ENCODE peak calls at places on chromosomes 13 and 19, in ten cellular contexts. K, Y, M, X, W, L, N, R, A and H are unnamed samples. For H3K9me3 and H3K4me1, the result is how much of the 10 kb centered on the place peaks cover.

GRCh38 chr13:77696006-77696862 is 1.3 kb upstream of the SLAIN1 start:
- DNase-seq in K (no peak), N (no peak), A (no peak), R (no peak), X (no peak), W (peak), Y (no peak), M (no peak), L (no peak), H (no peak)

GRCh38 chr19:51090471-51090870 is 7.8 kb upstream of the KLK14 start:
- DNase-seq in R (no peak), N (no peak), L (no peak), W (no peak), A (no peak), Y (no peak), X (no peak), K (no peak), M (no peak), H (no peak)

GRCh38 chr13:36795463-36795862 is 23.6 kb upstream of the RFXAP start:
- DNase-seq in A (no peak), M (no peak), L (no peak), W (no peak), X (peak), R (no peak), Y (no peak), N (no peak), K (no peak), H (no peak)

GRCh38 chr13:84524586-84524985 is 642.3 kb upstream of the SLITRK1 start:
- DNase-seq in X (no peak), N (no peak), R (no peak), A (no peak), M (no peak), W (no peak), L (no peak), Y (no peak), K (no peak), H (no peak)

GRCh38 chr19:38145627-38146026 is 78.4 kb downstream of the DPF1 start:
- DNase-seq in K (no peak), M (no peak), N (peak), A (no peak), L (no peak), Y (no peak), X (no peak), R (no peak), W (no peak), H (no peak)

GRCh38 chr13:21242236-21242635 is 65.8 kb downstream of the MRPL57 start:
- DNase-seq in W (peak), A (no peak), X (peak), Y (no peak), N (no peak), K (no peak), L (no peak), M (no peak), R (no peak), H (no peak)

GRCh38 chr19:23787106-23787505 is 28.4 kb upstream of the ZNF681 start:
- DNase-seq in K (no peak), X (no peak), A (no peak), Y (no peak), N (no peak), R (no peak), W (no peak), L (no peak), M (no peak), H (peak)

GRCh38 chr13:48818495-48818961 is 157.2 kb upstream of the FNDC3A start:
- DNase-seq in K (no peak), Y (no peak), X (no peak), M (peak), W (no peak), R (no peak), L (no peak), N (no peak), A (no peak), H (no peak)

GRCh38 chr13:50123002-50123401 is 107.8 kb downstream of the KCNRG start:
- DNase-seq in W (no peak), M (no peak), A (no peak), R (no peak), N (no peak), X (no peak), Y (no peak), K (no peak), L (no peak), H (no peak)

GRCh38 chr19:19750131-19750841 is 17.4 kb upstream of the ZNF14 start:
- DNase-seq in W (no peak), R (no peak), M (no peak), N (no peak), Y (no peak), K (no peak), A (peak), L (no peak), X (no peak), H (no peak)

GRCh38 chr13:91955546-91956355 is 557.3 kb downstream of the GPC5 start:
- DNase-seq in W (no peak), Y (no peak), X (no peak), L (no peak), M (no peak), K (no peak), R (no peak), A (no peak), N (no peak), H (no peak)

GRCh38 chr13:66033924-66034323 is 1196.2 kb downstream of the PCDH9 start:
- DNase-seq in N (no peak), W (no peak), X (no peak), R (no peak), K (no peak), L (no peak), Y (no peak), M (no peak), A (no peak), H (no peak)

GRCh38 chr13:32791545-32792172 is 205.4 kb downstream of the PDS5B start:
- DNase-seq in R (no peak), A (no peak), W (no peak), M (no peak), K (no peak), L (peak), X (no peak), N (no peak), Y (no peak), H (no peak)

GRCh38 chr13:23657056-23657455 is 86.8 kb downstream of the TNFRSF19 start:
- DNase-seq in K (no peak), A (no peak), W (peak), N (no peak), L (no peak), M (no peak), R (no peak), Y (no peak), X (no peak), H (no peak)

GRCh38 chr13:110758195-110758594 is 44.7 kb downstream of the ING1 start:
- DNase-seq in X (no peak), M (no peak), A (no peak), Y (no peak), N (no peak), K (no peak), R (no peak), L (no peak), W (no peak), H (no peak)

GRCh38 chr19:17794412-17794730 is 567 bp upstream of the B3GNT3 start:
- DNase-seq in W (no peak), K (no peak), A (no peak), N (no peak), Y (no peak), R (no peak), L (no peak), M (no peak), X (no peak), H (no peak)

GRCh38 chr13:107866007-107866665 is 349.2 kb downstream of the LIG4 start:
- DNase-seq in N (no peak), A (peak), Y (peak), M (no peak), L (no peak), X (peak), K (peak), W (peak), R (no peak), H (no peak)

GRCh38 chr19:40717325-40717879 is 490 bp downstream of the ITPKC start:
- DNase-seq in W (no peak), N (peak), M (peak), X (no peak), A (no peak), R (no peak), K (no peak), Y (peak), L (no peak), H (no peak)

GRCh38 chr19:40341601-40342482 is 6.4 kb downstream of the C19orf47 start:
- DNase-seq in X (no peak), Y (no peak), L (no peak), M (no peak), N (no peak), W (no peak), R (no peak), A (no peak), K (no peak), H (no peak)

DNA sequence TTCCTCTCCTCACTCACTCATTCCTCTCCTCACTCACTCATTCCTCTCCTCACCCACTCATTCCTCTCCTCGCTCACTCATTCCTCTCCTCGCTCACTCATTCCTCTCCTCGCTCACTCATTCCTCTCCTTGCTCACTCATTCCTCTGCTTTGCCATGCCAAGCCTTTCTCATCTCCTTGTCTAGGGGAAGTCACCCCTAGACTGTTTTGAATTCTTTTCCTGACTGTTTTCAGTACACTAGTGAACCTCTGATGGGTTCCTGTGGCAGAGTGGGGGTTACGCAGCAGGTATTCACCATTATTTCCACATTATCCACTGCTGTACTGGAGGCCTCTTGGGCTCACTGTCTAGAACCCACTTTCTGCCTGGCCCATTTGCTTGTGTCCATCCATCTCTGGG is 1.2 kb downstream of the CYP4F8 start:
- DNase-seq in K (no peak), Y (no peak), W (no peak), L (no peak), X (no peak), N (no peak), A (no peak), M (no peak), R (no peak), H (no peak)
- H3K9me3 ChIP-seq in K (under half), Y (under half), W (under half), L (under half), X (half or more), N (under half), A (under half), M (under half), R (under half), H (under half)

GRCh38 chr19:2230029-2230531 is 6.0 kb downstream of the PLEKHJ1 start:
- DNase-seq in K (no peak), N (no peak), L (no peak), M (no peak), R (no peak), A (peak), W (no peak), X (no peak), Y (no peak), H (no peak)
- H3K4me1 ChIP-seq in K (under half), N (under half), L (under half), M (half or more), R (under half), A (under half), W (under half), X (under half), Y (half or more), H (under half)

DNA sequence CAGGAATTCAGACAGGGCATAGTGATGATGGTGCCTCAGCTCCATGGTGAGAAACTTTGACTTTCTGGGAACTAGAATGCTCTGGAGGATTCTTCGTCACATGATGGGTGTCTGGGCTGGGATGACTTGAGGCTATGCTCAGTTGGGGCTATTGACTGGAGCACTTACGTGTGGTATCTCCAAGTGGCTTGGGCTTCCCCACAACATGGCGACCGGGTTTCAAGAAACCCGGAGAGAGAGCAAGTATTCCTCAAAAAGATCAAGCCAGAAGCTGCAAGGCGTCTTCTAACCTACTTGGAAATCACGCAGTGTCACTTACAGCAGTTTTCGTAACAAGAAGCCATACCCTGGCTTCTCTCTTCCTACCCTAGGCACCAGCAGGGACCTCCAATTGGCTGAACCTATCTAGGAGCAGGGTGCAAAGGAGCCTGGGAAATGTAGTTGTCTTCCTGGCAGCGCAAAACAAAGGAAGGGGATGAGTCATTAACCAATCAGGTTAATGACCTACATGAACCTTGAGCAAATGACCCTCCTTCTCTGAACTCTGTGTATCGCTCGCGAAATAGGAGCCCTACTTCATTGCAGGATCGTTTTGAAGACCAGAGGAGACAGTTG is 22.4 kb downstream of the VAV1 start:
- DNase-seq in L (no peak), N (no peak), K (no peak), M (no peak), R (no peak), Y (peak), A (no peak), W (no peak), X (no peak), H (no peak)
- TF ChIP-seq EP300 in L (no peak), N (no peak), K (no peak), M (no peak), R (no peak), Y (no peak), A (no peak), W (no peak), X (no peak), H (no peak)

DNA sequence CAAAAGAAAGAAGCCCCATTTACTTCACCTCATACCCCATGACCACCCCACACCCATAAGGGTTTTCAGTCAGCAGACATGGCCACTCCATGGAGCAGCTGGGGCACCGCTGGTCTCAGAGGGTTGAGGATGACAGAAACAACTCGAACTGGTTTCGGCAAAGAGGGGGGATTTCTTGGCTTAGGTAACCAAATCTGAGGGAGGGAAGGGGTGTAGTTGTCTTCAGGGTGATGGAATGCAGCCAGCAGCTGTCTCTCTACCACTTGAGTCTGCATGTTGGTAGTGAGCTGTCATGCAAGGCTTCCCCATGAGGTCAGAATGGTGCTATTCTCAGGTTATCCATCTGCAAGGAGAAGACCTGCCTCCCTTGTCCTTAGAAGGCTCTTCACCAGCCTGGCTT is 55.5 kb upstream of the PEG3 start:
- DNase-seq in L (no peak), M (no peak), X (no peak), N (no peak), Y (no peak), R (no peak), W (no peak), K (no peak), A (no peak), H (no peak)
- H3K9me3 ChIP-seq in L (under half), M (under half), X (half or more), N (under half), Y (under half), R (under half), W (under half), K (under half), A (under half), H (under half)

DNA sequence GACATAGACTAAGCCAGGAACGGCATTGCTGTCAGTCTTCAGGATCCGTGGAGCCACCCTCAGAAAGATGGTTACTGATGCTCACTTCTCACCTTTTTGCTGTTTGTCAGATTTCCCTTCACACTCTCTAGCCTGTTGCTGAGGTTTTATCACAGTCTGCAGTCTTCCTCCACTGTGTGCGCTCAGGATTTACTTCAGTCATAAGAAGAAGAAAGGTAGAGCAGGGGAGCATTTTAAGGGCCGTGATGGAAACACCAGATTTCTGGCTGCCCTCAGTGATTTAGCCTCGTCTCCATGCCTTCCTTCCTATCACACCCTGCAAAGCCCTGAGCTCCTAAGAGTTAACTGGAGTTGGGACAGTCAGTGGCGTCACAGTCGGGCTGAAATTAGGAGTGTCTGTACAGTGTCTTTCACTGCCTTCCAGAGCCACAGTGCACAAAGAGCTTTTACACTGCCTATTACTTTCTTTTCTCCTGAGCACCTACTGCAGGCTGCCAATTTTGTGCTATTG is 60.0 kb upstream of the GPR183 start:
- DNase-seq in R (no peak), K (no peak), A (no peak), M (peak), N (no peak), L (no peak), W (no peak), Y (no peak), X (peak), H (no peak)
- H3K4me1 ChIP-seq in R (under half), K (under half), A (under half), M (under half), N (under half), L (under half), W (under half), Y (under half), X (under half), H (under half)

DNA sequence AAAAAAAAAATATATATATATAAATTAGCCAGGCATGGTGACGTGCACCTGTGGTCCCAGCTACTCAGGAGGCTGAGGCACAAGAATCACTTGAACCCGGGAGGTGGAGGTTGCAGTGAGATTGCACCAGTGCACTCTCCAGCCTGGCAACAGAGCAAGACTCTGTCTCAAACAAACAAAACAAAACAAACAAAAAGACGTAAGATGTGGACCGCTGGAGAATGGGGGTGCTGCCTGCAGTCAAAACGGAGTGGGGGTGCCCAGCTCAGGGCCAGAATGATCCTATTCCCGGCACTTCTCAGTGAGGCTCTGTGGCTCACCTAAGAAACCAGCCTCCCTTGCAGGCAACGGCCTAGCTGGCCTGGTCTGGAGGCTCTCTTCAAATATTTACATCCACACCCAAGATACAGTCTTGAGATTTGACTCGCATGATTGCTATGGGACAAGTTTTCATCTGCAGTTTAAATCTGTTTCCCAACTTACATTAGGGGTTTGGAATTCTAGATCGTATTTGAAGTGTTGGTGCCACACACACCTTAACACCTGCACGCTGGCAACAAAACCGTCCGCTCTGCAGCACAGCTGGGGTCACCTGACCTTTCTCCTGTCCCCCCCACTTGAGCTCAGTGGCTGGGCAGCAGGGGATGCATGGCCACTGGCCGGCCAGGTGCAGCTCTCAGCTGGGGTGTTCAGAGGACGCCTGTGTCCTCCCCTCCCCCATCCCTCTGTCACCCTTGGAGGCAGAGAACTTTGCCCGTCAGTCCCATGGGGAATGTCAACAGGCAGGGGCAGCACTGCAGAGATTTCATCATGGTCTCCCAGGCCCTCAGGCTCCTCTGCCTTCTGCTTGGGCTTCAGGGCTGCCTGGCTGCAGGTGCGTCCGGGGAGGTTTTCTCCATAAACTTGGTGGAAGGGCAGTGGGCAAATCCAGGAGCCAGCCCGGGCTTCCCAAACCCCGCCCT is at the start of gene F7:
- DNase-seq in R (no peak), W (no peak), Y (no peak), N (no peak), X (no peak), M (no peak), K (no peak), L (peak), A (no peak), H (peak)
- TF ChIP-seq EP300 in R (no peak), W (no peak), Y (no peak), N (no peak), X (no peak), M (no peak), K (no peak), L (no peak), A (no peak), H (no peak)